ENCODE peak calls at places on chromosomes 7 and 10, in six cellular contexts. N, R, A, L, Z and G are unnamed samples.
A peak's percentile ranks its signal among the peaks of the same experiment; 100 is the strongest.

GRCh38 chr10:124597677-124598165 is 136.1 kb downstream of the LHPP start:
- DNase-seq in N (no peak), R (no peak), A (no peak), L (no peak), Z (no peak), G (no peak)

GRCh38 chr10:129598413-129598812 is 131.4 kb downstream of the MGMT start:
- DNase-seq in N (no peak), R (no peak), A (no peak), L (no peak), Z (no peak), G (no peak)

GRCh38 chr7:122304604-122304975 is at the start of gene FEZF1:
- DNase-seq in N (no peak), R (peak; percentile 19), A (no peak), L (no peak), Z (peak; percentile 27), G (peak; percentile 94)

GRCh38 chr10:60466267-60467201 is 76.9 kb upstream of the ANK3 start:
- DNase-seq in N (no peak), R (peak; percentile 26), A (no peak), L (no peak), Z (no peak), G (no peak)

GRCh38 chr10:37856881-37857286 is 526 bp downstream of the ZNF248 start:
- DNase-seq in N (no peak), R (no peak), A (peak; percentile 40), L (no peak), Z (peak; percentile 59), G (no peak)

GRCh38 chr7:42029405-42029804 is 207.6 kb downstream of the GLI3 start:
- DNase-seq in N (no peak), R (no peak), A (no peak), L (no peak), Z (no peak), G (no peak)

GRCh38 chr10:118374404-118374803 is 32.3 kb upstream of the FAM204A start:
- DNase-seq in N (no peak), R (peak; percentile 50), A (no peak), L (no peak), Z (no peak), G (peak; percentile 10)

GRCh38 chr10:113272511-113272910 is 280.3 kb upstream of the HABP2 start:
- DNase-seq in N (no peak), R (no peak), A (no peak), L (no peak), Z (no peak), G (no peak)

GRCh38 chr7:125423444-125424155 is 494.0 kb upstream of the POT1 start:
- DNase-seq in N (no peak), R (no peak), A (no peak), L (no peak), Z (no peak), G (peak; percentile 10)

GRCh38 chr10:132452651-132453469 is 55.9 kb downstream of the PWWP2B start:
- DNase-seq in N (peak; percentile 79), R (peak; percentile 84), A (peak; percentile 94), L (peak; percentile 87), Z (peak; percentile 38), G (peak; percentile 89)